ENCODE peak calls at places on chromosome 6, in five cellular contexts. E is esophagus squamous epithelium, G is tibial nerve, Y is fibroblast of lung, Z is cardiac muscle cell. L is an unnamed sample. For H3K4me1, the result is how much of the 10 kb centered on the place peaks cover.

GRCh38 chr6:163162874-163163213 is 251.7 kb upstream of the QKI start:
- DNase-seq in E (no peak), G (no peak), Y (no peak), Z (no peak), L (no peak)

GRCh38 chr6:36962874-36963273 is 8.3 kb downstream of the PI16 start:
- DNase-seq in E (no peak), G (peak), Y (no peak), Z (peak), L (peak)

GRCh38 chr6:8082954-8083858 is 19.0 kb upstream of the BLOC1S5 start:
- DNase-seq in E (no peak), G (no peak), Y (peak), Z (peak), L (no peak)

GRCh38 chr6:34049395-34050342 is 96.2 kb downstream of the GRM4 start:
- DNase-seq in E (no peak), G (no peak), Y (no peak), Z (no peak), L (no peak)

GRCh38 chr6:42101186-42101657 is 41.2 kb downstream of the C6orf132 start:
- DNase-seq in E (no peak), G (no peak), Y (peak), Z (peak), L (no peak)

GRCh38 chr6:43943781-43944250 is 173.8 kb downstream of the VEGFA start:
- DNase-seq in E (no peak), G (no peak), Y (peak), Z (no peak), L (peak)

GRCh38 chr6:141029908-141030307 is 1102.8 kb upstream of the GJE1 start:
- DNase-seq in E (no peak), G (no peak), Y (no peak), Z (no peak), L (no peak)

GRCh38 chr6:89044988-89045387 is 35.6 kb upstream of the PNRC1 start:
- DNase-seq in E (no peak), G (no peak), Y (no peak), Z (no peak), L (peak)

GRCh38 chr6:112116215-112116614 is 28.8 kb downstream of the FAM229B start:
- DNase-seq in E (no peak), G (no peak), Y (no peak), Z (no peak), L (no peak)
- TF ChIP-seq CTCF in E (no peak), G (no peak), Y (no peak), Z (no peak), L (no peak)

GRCh38 chr6:53325785-53326184 is 23.0 kb downstream of the ELOVL5 start:
- DNase-seq in E (no peak), G (no peak), Y (peak), Z (no peak), L (no peak)
- H3K4me1 ChIP-seq in E (under half), G (under half), Y (under half), Z (under half), L (half or more)

DNA sequence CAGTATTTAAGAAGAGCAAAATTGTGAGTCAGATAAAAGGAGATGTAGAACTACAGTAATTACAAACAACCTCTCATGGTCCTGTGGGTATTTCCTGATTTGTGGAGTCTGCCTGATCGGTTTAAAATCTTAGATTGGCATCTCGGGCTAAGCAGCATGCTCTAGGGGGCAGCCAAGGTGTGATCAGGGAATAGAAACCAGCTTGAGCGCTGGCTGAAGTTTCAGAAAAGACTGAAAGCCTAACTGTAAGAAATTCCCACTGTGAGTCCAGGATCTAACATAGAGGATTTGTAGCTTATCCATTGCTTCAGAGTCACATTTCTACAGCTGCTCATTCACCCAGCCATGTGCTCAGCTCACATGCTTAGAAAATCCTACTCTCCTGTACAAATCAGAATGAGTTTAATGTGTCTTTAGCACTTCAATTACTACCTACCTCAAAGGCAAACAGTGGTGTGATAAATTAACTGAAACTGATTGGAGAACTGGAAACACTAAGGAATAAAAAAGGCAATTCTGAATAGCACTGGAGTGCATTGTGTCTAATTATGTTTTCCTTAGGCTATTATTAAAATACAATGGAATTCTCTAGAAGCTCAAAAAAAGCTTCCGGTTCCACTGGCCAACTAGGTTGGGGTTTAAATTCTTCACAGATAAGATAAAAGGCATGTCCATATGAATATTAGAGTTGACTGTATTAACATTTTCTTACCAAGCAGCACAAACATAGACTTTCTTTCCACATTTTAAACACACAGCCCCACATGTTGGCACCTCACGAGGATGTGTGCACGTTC is 73.8 kb upstream of the MPC1 start:
- DNase-seq in E (no peak), G (no peak), Y (peak), Z (peak), L (no peak)
- TF ChIP-seq CTCF in E (no peak), G (no peak), Y (peak), Z (no peak), L (peak)

GRCh38 chr6:111121789-111122350 is 34.6 kb downstream of the SLC16A10 start:
- DNase-seq in E (no peak), G (no peak), Y (no peak), Z (no peak), L (no peak)
- H3K4me1 ChIP-seq in E (under half), G (under half), Y (under half), Z (under half), L (under half)

L was measured in heart left ventricle.